ENCODE peak calls at places on chromosomes 16 and 17, in seven cellular contexts. L, C, N, H, G, R and B are unnamed samples.

GRCh38 chr16:11799509-11800384 is 2.7 kb upstream of the ZC3H7A start:
- DNase-seq in C (no peak), H (no peak), L (no peak), N (no peak), R (no peak), G (no peak), B (no peak)

GRCh38 chr17:31064707-31065106 is 30.1 kb upstream of the NF1 start:
- DNase-seq in C (no peak), N (no peak), G (no peak), H (no peak), R (no peak), L (no peak), B (no peak)

GRCh38 chr17:58391302-58391984 is 25.9 kb downstream of the RNF43 start:
- DNase-seq in C (no peak), G (no peak), H (peak), N (peak), L (peak), R (no peak), B (peak)

GRCh38 chr17:1197781-1198490 is 18.2 kb upstream of the ABR start:
- DNase-seq in C (peak), N (peak), R (peak), L (peak), G (no peak), H (peak), B (peak)

GRCh38 chr16:71762186-71762585 is 37.7 kb upstream of the PHLPP2 start:
- DNase-seq in H (no peak), R (no peak), L (no peak), N (no peak), G (peak), C (no peak), B (peak)

GRCh38 chr16:84096447-84097005 is 20.2 kb downstream of the MBTPS1 start:
- DNase-seq in G (no peak), H (no peak), N (peak), C (no peak), L (peak), R (no peak), B (no peak)

GRCh38 chr17:68835061-68835460 is 120.1 kb downstream of the ABCA8 start:
- DNase-seq in L (no peak), H (no peak), C (no peak), G (no peak), R (no peak), N (no peak), B (peak)

GRCh38 chr17:75906143-75906884 is 1.6 kb upstream of the MRPL38 start:
- DNase-seq in H (no peak), N (no peak), C (no peak), L (no peak), R (no peak), G (no peak), B (no peak)

GRCh38 chr17:12429125-12429524 is 236.6 kb upstream of the MYOCD start:
- DNase-seq in C (no peak), R (peak), N (no peak), H (no peak), L (no peak), G (no peak), B (no peak)

GRCh38 chr16:4850211-4850610 is 2.9 kb downstream of the UBN1 start:
- DNase-seq in L (no peak), N (no peak), H (no peak), R (no peak), C (no peak), G (peak), B (peak)

GRCh38 chr17:12402963-12403622 is 262.6 kb upstream of the MYOCD start:
- DNase-seq in C (no peak), N (no peak), H (no peak), R (no peak), G (peak), L (no peak), B (peak)

GRCh38 chr16:69315486-69316311 is 4.5 kb downstream of the VPS4A start:
- DNase-seq in G (no peak), L (no peak), H (no peak), R (no peak), C (no peak), N (peak), B (no peak)

GRCh38 chr17:76716146-76716833 is 5.5 kb upstream of the MXRA7 start:
- DNase-seq in G (peak), L (no peak), H (peak), R (no peak), C (peak), N (peak), B (peak)

GRCh38 chr16:57830890-57831484 is 28.7 kb upstream of the KIFC3 start:
- DNase-seq in L (no peak), G (no peak), H (no peak), R (no peak), N (no peak), C (no peak), B (peak)

GRCh38 chr17:45200701-45201100 is 21.0 kb upstream of the FMNL1 start:
- DNase-seq in N (peak), C (no peak), H (peak), R (no peak), L (no peak), G (peak), B (peak)

GRCh38 chr16:19808061-19808621 is 76.5 kb downstream of the GPRC5B start:
- DNase-seq in C (no peak), H (peak), R (no peak), L (no peak), G (no peak), N (peak), B (peak)

GRCh38 chr16:22192261-22193133 is 13.6 kb upstream of the EEF2K start:
- DNase-seq in N (peak), C (peak), L (peak), G (peak), R (peak), H (peak), B (peak)

GRCh38 chr16:543301-544164 is 16.0 kb downstream of the CAPN15 start:
- DNase-seq in R (no peak), C (no peak), N (no peak), L (no peak), G (no peak), H (no peak), B (no peak)

GRCh38 chr17:79845601-79845949 is 6.3 kb upstream of the CBX4 start:
- DNase-seq in H (no peak), C (no peak), G (no peak), N (no peak), R (no peak), L (peak), B (no peak)

GRCh38 chr16:86499889-86500707 is 10.2 kb upstream of the FOXF1 start:
- DNase-seq in R (no peak), C (no peak), L (no peak), G (no peak), N (no peak), H (no peak), B (no peak)

DNA sequence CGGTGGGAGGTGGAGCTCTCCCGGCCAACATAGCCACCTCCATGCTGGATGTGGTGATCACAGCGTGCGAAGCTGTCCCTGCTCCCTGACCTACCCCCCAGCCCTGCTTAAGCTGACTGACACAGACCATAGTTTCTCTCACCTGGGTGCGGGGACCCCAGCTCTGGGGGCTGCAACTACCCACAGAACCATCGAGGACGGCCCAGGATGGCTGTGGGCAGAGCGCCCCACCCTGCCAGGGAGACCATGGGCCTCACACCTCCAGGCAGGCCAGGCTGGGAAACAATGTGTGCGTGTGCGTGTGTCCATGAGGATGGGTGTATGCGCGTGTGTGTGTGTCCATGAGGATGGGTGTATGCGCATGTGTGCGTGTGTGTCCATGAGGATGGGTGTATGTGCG is 20.4 kb downstream of the BAHCC1 start:
- DNase-seq in N (no peak), G (no peak), H (no peak), L (no peak), C (no peak), R (no peak), B (no peak)
- TF ChIP-seq CTCF in N (no peak), G (no peak), H (no peak), L (no peak), C (no peak), R (no peak), B (no peak)

GRCh38 chr17:74601944-74602572 is 10.0 kb upstream of the CD300LD start:
- DNase-seq in L (peak), R (peak), C (no peak), N (peak), G (peak), H (no peak), B (peak)
- TF ChIP-seq CTCF in L (peak), R (peak), C (no peak), N (peak), G (peak), H (peak), B (peak)

GRCh38 chr17:39139137-39139516 is 12.3 kb downstream of the PLXDC1 start:
- DNase-seq in G (peak), H (no peak), R (no peak), N (no peak), C (no peak), L (no peak), B (peak)
- TF ChIP-seq CTCF in G (no peak), H (no peak), R (no peak), N (no peak), C (no peak), L (no peak), B (no peak)

DNA sequence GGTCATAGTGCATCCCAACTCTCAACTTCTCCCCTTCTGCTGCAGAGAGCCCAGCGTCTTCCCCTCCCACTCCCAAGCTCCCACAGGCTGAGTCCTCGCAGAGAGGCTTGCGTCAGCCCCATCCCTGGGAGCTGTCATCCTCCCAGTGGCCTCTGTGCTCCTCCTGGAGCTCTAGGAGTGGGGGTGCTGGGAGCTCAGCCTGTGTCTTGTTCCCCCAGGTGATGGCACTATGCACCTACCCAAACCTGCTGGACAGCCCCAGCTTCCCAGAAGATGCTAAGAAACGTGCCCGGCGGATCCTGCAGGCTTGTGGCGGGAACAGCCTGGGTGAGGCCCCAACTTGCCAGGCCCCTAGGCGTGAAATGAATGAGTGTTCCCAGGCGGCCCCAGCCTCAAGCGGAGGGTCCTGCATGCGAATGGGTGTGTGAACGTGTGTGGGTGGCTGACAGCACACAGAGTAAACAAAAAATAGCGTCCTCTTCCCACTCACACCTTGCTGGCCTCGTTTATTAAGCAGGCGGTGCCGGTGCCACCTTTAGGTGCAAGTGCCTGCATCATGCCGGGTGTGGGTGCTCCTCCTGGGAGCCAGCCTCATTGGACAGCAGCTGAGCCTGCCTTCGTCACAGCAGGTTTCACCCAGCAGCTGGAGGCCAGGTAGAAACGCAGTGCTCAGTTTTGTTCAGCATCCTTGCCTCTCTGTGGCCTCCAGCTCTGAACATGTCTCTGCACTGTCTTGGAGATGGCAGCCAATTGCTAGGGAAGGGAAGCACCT is 16.5 kb downstream of the GPT2 start:
- DNase-seq in H (no peak), C (no peak), L (no peak), G (no peak), R (no peak), N (no peak), B (no peak)
- TF ChIP-seq CTCF in H (no peak), C (no peak), L (no peak), G (no peak), R (no peak), N (no peak), B (no peak)